ENCODE peak calls at places on chromosomes 5 and 9, in four cellular contexts. D is GM12878, W is H1, Z is HepG2. F is an unnamed sample.

GRCh38 chr5:73558950-73559349 is 6.5 kb downstream of the ANKRA2 start:
- DNase-seq in D (no peak), Z (peak; percentile 36), W (no peak), F (no peak)

GRCh38 chr9:122334916-122335315 is 35.9 kb upstream of the PTGS1 start:
- DNase-seq in D (no peak), Z (no peak), W (no peak), F (no peak)

GRCh38 chr5:14849516-14850294 is 21.9 kb downstream of the ANKH start:
- DNase-seq in W (no peak), Z (no peak), D (no peak), F (no peak)

GRCh38 chr5:79181419-79182022 is 54.4 kb upstream of the JMY start:
- DNase-seq in D (no peak), Z (no peak), W (no peak), F (no peak)

GRCh38 chr9:37903581-37903830 is 421 bp downstream of the SLC25A51 start:
- DNase-seq in D (no peak), W (no peak), Z (no peak), F (no peak)

GRCh38 chr5:146426853-146427618 is 20.1 kb upstream of the TCERG1 start:
- DNase-seq in W (no peak), Z (peak; percentile 39), D (no peak), F (no peak)

GRCh38 chr5:95668728-95669127 is 14.1 kb downstream of the SPATA9 start:
- DNase-seq in Z (no peak), D (no peak), W (no peak), F (no peak)

GRCh38 chr9:4832786-4833579 is 40.2 kb downstream of the RCL1 start:
- DNase-seq in D (no peak), Z (peak; percentile 94), W (no peak), F (no peak)

GRCh38 chr9:137168907-137169763 is 716 bp downstream of the LRRC26 start:
- DNase-seq in Z (peak; percentile 32), D (no peak), W (no peak), F (peak; percentile 54)

GRCh38 chr9:95171596-95171995 is 145.9 kb downstream of the FANCC start:
- DNase-seq in W (no peak), D (no peak), Z (no peak), F (no peak)

GRCh38 chr5:9782806-9783560 is 152.8 kb upstream of the TAS2R1 start:
- DNase-seq in D (no peak), W (no peak), Z (no peak), F (no peak)

GRCh38 chr5:136054133-136054996 is 25.6 kb downstream of the TGFBI start:
- DNase-seq in W (no peak), Z (no peak), D (no peak), F (no peak)

GRCh38 chr9:113992276-113992951 is 85.7 kb downstream of the AMBP start:
- DNase-seq in D (no peak), Z (no peak), W (no peak), F (no peak)
- TF ChIP-seq SUZ12 in D (no peak), Z (no peak), W (no peak), F (no peak)

DNA sequence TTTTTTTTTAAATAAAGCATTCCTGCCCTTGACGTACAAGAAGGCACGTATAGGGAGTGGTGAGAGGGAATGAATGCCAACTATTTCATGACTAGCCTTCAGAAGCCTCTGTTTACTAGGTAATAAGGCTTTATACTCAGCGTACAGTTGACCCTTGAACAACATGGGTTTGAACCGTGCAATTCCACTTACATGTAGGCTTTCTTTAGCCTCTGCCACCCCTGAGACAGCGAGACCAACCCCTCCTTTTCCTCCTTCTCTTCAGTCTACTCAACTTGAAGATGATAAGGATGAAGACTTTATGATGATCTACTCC is 22.5 kb downstream of the CDC42SE2 start:
- DNase-seq in Z (no peak), W (no peak), D (no peak), F (no peak)
- TF ChIP-seq YY1 in Z (no peak), W (no peak), D (no peak), F (no peak)

GRCh38 chr9:131264231-131264630 is 12.1 kb downstream of the FAM78A start:
- DNase-seq in D (no peak), W (no peak), Z (no peak), F (no peak)

GRCh38 chr9:131262327-131263032 is 13.8 kb downstream of the FAM78A start:
- DNase-seq in D (no peak), Z (no peak), W (no peak), F (no peak)

GRCh38 chr9:131270171-131271015 is 5.9 kb downstream of the FAM78A start:
- DNase-seq in W (no peak), D (no peak), Z (no peak), F (no peak)

GRCh38 chr9:131263701-131264100 is 12.6 kb downstream of the FAM78A start:
- DNase-seq in Z (no peak), D (no peak), W (no peak), F (no peak)

GRCh38 chr9:131266301-131267229 is 9.7 kb downstream of the FAM78A start:
- DNase-seq in D (no peak), W (no peak), Z (no peak), F (no peak)
- TF ChIP-seq SUZ12 in D (no peak), W (no peak), Z (no peak), F (no peak)

GRCh38 chr9:104775574-104775936 is 11.6 kb downstream of the NIPSNAP3B start:
- DNase-seq in W (no peak), D (no peak), Z (no peak), F (no peak)

GRCh38 chr9:104774132-104774531 is 10.2 kb downstream of the NIPSNAP3B start:
- DNase-seq in Z (no peak), D (no peak), W (no peak), F (no peak)

GRCh38 chr9:104773118-104773517 is 9.2 kb downstream of the NIPSNAP3B start:
- DNase-seq in W (no peak), D (no peak), Z (no peak), F (no peak)

GRCh38 chr9:104774831-104775573 is 11.1 kb downstream of the NIPSNAP3B start:
- DNase-seq in D (peak; percentile 85), Z (no peak), W (no peak), F (no peak)

DNA sequence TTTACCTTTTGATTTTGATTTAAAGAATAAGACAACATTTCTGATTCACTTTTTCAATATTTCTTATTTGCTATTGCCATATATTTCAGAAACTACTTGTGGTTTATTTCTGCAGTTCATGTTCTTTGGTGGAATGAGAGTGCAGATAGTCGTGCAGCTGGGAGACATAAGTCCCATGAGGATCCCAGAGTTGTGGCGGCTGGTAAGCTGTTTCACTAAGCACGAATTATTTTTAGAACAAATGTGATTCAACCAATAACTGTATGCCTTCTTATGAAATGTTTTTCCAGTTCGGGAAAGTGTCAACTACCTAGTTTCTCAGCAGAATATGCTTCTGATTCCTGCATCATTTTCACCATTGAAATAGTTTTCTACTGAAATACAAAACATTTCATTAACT is 8.8 kb downstream of the NIPSNAP3B start:
- DNase-seq in W (no peak), D (no peak), Z (no peak), F (no peak)
- TF ChIP-seq YY1 in W (no peak), D (no peak), Z (no peak), F (no peak)

F was measured in NT2/D1.